ENCODE peak calls at places on chromosomes 12 and 14, in seven cellular contexts. I, E, N, P, Q, A and W are unnamed samples.

GRCh38 chr14:91383439-91383838 is 34.2 kb downstream of the CCDC88C start:
- DNase-seq in N (no peak), A (no peak), P (no peak), Q (no peak), I (no peak), E (no peak), W (no peak)

GRCh38 chr14:53979747-53980642 is 23.4 kb upstream of the BMP4 start:
- DNase-seq in E (no peak), Q (no peak), P (peak), N (peak), A (no peak), I (no peak), W (peak)

GRCh38 chr12:49673446-49674317 is 33.5 kb downstream of the FMNL3 start:
- DNase-seq in Q (no peak), I (peak), P (peak), A (peak), N (peak), E (no peak), W (peak)

GRCh38 chr12:11962795-11963347 is 107.9 kb upstream of the BCL2L14 start:
- DNase-seq in A (no peak), P (no peak), I (no peak), E (no peak), Q (no peak), N (no peak), W (no peak)

GRCh38 chr14:96424104-96424989 is 32.4 kb downstream of the AK7 start:
- DNase-seq in N (peak), P (peak), A (no peak), E (peak), Q (peak), I (peak), W (peak)

GRCh38 chr12:49674318-49674985 is 32.8 kb downstream of the FMNL3 start:
- DNase-seq in E (no peak), N (peak), Q (no peak), I (peak), P (peak), A (no peak), W (peak)

GRCh38 chr14:54114941-54115340 is 158.3 kb upstream of the BMP4 start:
- DNase-seq in P (no peak), Q (no peak), A (no peak), E (no peak), I (no peak), N (no peak), W (no peak)

GRCh38 chr12:46164186-46164585 is 104.7 kb downstream of the SLC38A1 start:
- DNase-seq in I (no peak), A (no peak), Q (no peak), N (no peak), P (no peak), E (no peak), W (no peak)

GRCh38 chr12:56304276-56304675 is 4.1 kb upstream of the CS start:
- DNase-seq in P (no peak), Q (no peak), A (no peak), I (no peak), E (no peak), N (no peak), W (no peak)

GRCh38 chr12:43118881-43119280 is 433.1 kb downstream of the ADAMTS20 start:
- DNase-seq in I (no peak), A (no peak), P (no peak), Q (no peak), N (no peak), E (no peak), W (no peak)

GRCh38 chr14:90060965-90061848 is 587 bp upstream of the KCNK13 start:
- DNase-seq in P (no peak), A (no peak), N (peak), I (peak), Q (no peak), E (no peak), W (peak)

GRCh38 chr12:41663487-41664258 is 475.6 kb downstream of the PDZRN4 start:
- DNase-seq in A (no peak), N (no peak), P (no peak), I (peak), E (peak), Q (no peak), W (no peak)

GRCh38 chr14:94376976-94377865 is 11.2 kb downstream of the SERPINA1 start:
- DNase-seq in Q (no peak), N (no peak), A (no peak), E (no peak), P (no peak), I (no peak), W (no peak)

GRCh38 chr12:21502164-21502496 is 541 bp downstream of the GOLT1B start:
- DNase-seq in E (peak), Q (no peak), I (no peak), P (no peak), A (no peak), N (peak), W (peak)

GRCh38 chr12:105352940-105353635 is 22.6 kb downstream of the C12orf75 start:
- DNase-seq in N (no peak), Q (no peak), I (no peak), A (no peak), P (no peak), E (no peak), W (peak)

GRCh38 chr12:45801625-45802024 is 72.1 kb downstream of the ARID2 start:
- DNase-seq in P (no peak), A (no peak), N (no peak), I (no peak), Q (no peak), E (no peak), W (no peak)

GRCh38 chr14:75162631-75163030 is 13.8 kb downstream of the TMED10 start:
- DNase-seq in N (no peak), A (no peak), Q (no peak), P (no peak), I (no peak), E (no peak), W (no peak)

GRCh38 chr12:64080319-64081008 is 141.6 kb downstream of the KICS2 start:
- DNase-seq in E (no peak), A (no peak), P (no peak), I (no peak), Q (no peak), N (no peak), W (no peak)

GRCh38 chr12:3364661-3365264 is 126.2 kb upstream of the PRMT8 start:
- DNase-seq in E (no peak), N (no peak), A (no peak), P (no peak), Q (no peak), I (no peak), W (no peak)

GRCh38 chr12:6613776-6614512 is 6.8 kb upstream of the CHD4 start:
- DNase-seq in E (peak), Q (no peak), A (peak), N (peak), P (peak), I (peak), W (peak)

GRCh38 chr12:88782357-88782756 is 202.1 kb upstream of the KITLG start:
- DNase-seq in I (no peak), Q (no peak), E (no peak), P (no peak), N (peak), A (no peak), W (no peak)

GRCh38 chr12:92519284-92519683 is 183.5 kb upstream of the PLEKHG7 start:
- DNase-seq in Q (no peak), P (no peak), N (no peak), I (no peak), E (no peak), A (no peak), W (no peak)

DNA sequence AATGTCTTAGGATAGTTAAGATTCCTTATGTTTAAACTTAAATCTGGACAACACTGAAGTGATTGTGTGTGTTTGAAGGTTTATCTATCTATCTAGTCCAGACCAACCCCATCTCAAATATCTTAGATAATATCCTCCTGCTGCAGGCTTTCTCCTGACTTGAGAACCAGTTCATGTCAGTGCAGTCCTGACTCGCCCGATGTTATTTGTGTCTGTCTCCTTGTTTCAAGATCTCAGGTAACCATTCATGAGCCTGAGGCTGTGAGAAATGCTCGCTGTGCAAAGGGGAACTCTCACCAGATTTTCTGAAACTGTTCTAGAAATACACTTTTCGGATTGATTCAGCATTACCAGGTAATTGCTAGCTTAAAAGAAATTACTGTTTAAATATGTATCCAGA is 356.2 kb downstream of the SNAPC1 start:
- DNase-seq in Q (no peak), P (no peak), E (no peak), A (no peak), I (no peak), N (no peak), W (no peak)
- H3K4me3 ChIP-seq in Q (no peak), P (no peak), E (no peak), A (no peak), I (no peak), N (no peak), W (no peak)

GRCh38 chr14:68308695-68309094 is 484.2 kb downstream of the ZFP36L1 start:
- DNase-seq in Q (no peak), N (peak), I (no peak), A (no peak), E (no peak), P (no peak), W (no peak)
- H3K4me3 ChIP-seq in Q (no peak), N (no peak), I (no peak), A (no peak), E (no peak), P (no peak), W (no peak)

GRCh38 chr14:21382886-21383847 is 652 bp downstream of the SUPT16H start:
- DNase-seq in Q (no peak), N (peak), I (peak), A (no peak), P (peak), E (peak), W (peak)
- H3K4me3 ChIP-seq in Q (peak), N (peak), I (peak), A (peak), P (peak), E (peak), W (peak)

GRCh38 chr12:108559748-108560147 is 1.2 kb downstream of the SART3 start:
- DNase-seq in P (no peak), A (no peak), Q (no peak), I (no peak), E (no peak), N (no peak), W (no peak)
- H3K4me3 ChIP-seq in P (peak), A (peak), Q (peak), I (peak), E (peak), N (peak), W (peak)

GRCh38 chr12:131609762-131610161 is 101.1 kb upstream of the SFSWAP start:
- DNase-seq in A (no peak), Q (no peak), I (no peak), E (no peak), P (no peak), N (no peak), W (no peak)

GRCh38 chr12:131612092-131612755 is 98.7 kb upstream of the SFSWAP start:
- DNase-seq in P (no peak), E (no peak), I (no peak), N (no peak), Q (no peak), A (no peak), W (no peak)

GRCh38 chr12:131610181-131610580 is 100.7 kb upstream of the SFSWAP start:
- DNase-seq in N (no peak), I (no peak), A (no peak), P (no peak), E (no peak), Q (no peak), W (no peak)

GRCh38 chr12:131611416-131612091 is 99.3 kb upstream of the SFSWAP start:
- DNase-seq in Q (no peak), E (no peak), P (no peak), N (no peak), A (no peak), I (no peak), W (no peak)

GRCh38 chr12:131610891-131611290 is 100.0 kb upstream of the SFSWAP start:
- DNase-seq in N (no peak), Q (no peak), A (no peak), P (no peak), I (no peak), E (no peak), W (no peak)
- H3K4me3 ChIP-seq in N (no peak), Q (no peak), A (no peak), P (no peak), I (no peak), E (no peak), W (no peak)

DNA sequence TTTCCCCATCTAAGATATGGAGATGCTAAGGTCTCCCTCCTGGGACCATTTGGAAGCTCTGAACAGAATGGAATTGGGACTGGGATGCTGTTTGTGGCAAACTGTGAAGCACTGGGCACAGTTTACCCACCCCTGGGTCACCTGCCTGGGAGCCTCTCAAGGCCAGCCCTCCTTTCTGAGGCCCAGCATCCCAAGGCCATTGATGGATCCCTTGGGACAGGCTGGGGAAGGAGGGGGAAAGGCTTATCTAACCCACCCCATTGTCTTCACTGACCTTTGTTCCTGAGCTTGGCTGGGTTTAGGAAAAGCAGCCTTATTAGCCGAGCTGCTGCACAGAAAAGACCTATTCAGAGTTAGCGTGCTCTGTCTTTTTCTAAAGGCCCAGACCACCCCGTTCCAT is 5.2 kb downstream of the CCDC85C start:
- DNase-seq in N (no peak), Q (no peak), E (no peak), P (no peak), I (no peak), A (no peak), W (no peak)
- H3K4me3 ChIP-seq in N (no peak), Q (no peak), E (no peak), P (no peak), I (no peak), A (no peak), W (no peak)

DNA sequence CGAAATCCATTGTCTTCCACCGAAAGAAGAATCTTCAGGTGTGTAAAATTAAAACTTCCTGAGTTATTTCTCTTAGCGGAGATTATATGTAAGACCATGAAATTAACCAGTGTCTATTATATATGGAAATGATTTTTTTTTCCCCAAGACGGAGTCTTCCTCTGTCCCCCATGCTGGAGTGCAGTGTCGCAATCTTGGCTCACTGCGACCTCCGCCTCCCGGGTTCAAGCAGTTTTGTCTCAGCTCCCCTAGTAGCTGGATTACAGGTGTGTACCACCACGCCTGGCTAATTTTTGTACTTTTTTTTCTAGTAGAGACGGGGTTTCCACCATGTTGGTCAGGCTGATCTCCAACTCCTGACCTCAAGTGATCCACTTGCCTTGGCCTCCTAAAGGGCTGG is 2.8 kb downstream of the RAN start:
- DNase-seq in Q (no peak), P (no peak), N (no peak), I (no peak), A (no peak), E (no peak), W (no peak)
- H3K4me3 ChIP-seq in Q (no peak), P (no peak), N (no peak), I (no peak), A (no peak), E (peak), W (no peak)